ENCODE peak calls at places on chromosomes 5 and 9, in four cellular contexts. U is IMR-90, J is H9, H is mesenchymal stem cell. P is an unnamed sample.

GRCh38 chr9:86955554-86955953 is 8.2 kb upstream of the GAS1 start:
- DNase-seq in U (no peak), H (no peak), J (no peak), P (no peak)

GRCh38 chr9:93903886-93904648 is 51.1 kb downstream of the BARX1 start:
- DNase-seq in U (no peak), H (no peak), J (no peak), P (no peak)

GRCh38 chr5:143217065-143217803 is 186.3 kb downstream of the NR3C1 start:
- DNase-seq in U (peak), H (peak), J (no peak), P (no peak)

GRCh38 chr9:87620727-87621322 is 105.1 kb upstream of the CTSL start:
- DNase-seq in U (no peak), J (no peak), H (no peak), P (no peak)

GRCh38 chr5:55141945-55142690 is 17.9 kb upstream of the GPX8 start:
- DNase-seq in H (no peak), U (no peak), J (no peak), P (no peak)

GRCh38 chr9:130912932-130913598 is 16.5 kb upstream of the QRFP start:
- DNase-seq in U (peak), H (no peak), J (no peak), P (no peak)

GRCh38 chr9:112084334-112084733 is 90.8 kb downstream of the SUSD1 start:
- DNase-seq in U (peak), J (no peak), H (no peak), P (no peak)

GRCh38 chr9:133141833-133142594 is 21.0 kb upstream of the RALGDS start:
- DNase-seq in J (no peak), H (no peak), U (no peak), P (no peak)

GRCh38 chr5:175873090-175873454 is 1.7 kb downstream of the CPLX2 start:
- DNase-seq in J (peak), H (no peak), U (no peak), P (no peak)

GRCh38 chr5:55344392-55344992 is 36.7 kb downstream of the MTREX start:
- DNase-seq in H (peak), J (peak), U (peak), P (peak)

GRCh38 chr9:117136461-117136860 is 278.4 kb downstream of the ASTN2 start:
- DNase-seq in J (no peak), U (no peak), H (no peak), P (no peak)

GRCh38 chr5:39040875-39041274 is 33.3 kb downstream of the RICTOR start:
- DNase-seq in U (no peak), J (no peak), H (no peak), P (no peak)

GRCh38 chr5:173383711-173384110 is 55.5 kb upstream of the STC2 start:
- DNase-seq in J (no peak), U (peak), H (no peak), P (no peak)

GRCh38 chr5:19229210-19229835 is 758.7 kb downstream of the CDH18 start:
- DNase-seq in H (no peak), U (no peak), J (no peak), P (no peak)

GRCh38 chr5:143893638-143894037 is 81.7 kb downstream of the HMHB1 start:
- DNase-seq in H (no peak), J (no peak), U (no peak), P (no peak)

GRCh38 chr5:159581502-159582249 is 251.4 kb upstream of the IL12B start:
- DNase-seq in U (peak), H (peak), J (no peak), P (no peak)

GRCh38 chr5:78747703-78748359 is 99.3 kb upstream of the LHFPL2 start:
- DNase-seq in J (no peak), H (peak), U (peak), P (no peak)

DNA sequence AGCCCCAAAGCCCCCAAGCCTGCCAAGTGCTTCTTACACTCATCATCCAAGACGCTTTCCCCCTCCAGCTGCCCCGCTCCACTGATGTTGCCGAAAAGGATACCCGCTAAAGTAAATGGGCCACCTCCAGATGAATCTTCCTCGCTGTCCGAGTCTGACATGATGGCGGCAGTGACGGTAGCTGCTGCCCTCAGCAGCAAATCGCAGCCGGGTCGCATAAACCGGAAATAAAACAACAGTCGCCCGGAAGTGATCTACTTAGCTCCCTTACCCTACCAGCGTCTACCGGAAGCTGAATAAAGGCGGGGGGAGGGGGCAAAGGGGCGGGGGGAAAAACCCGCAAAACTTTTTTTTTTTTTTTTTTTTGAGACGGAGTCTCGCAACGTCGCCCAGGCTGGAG is at the start of gene TAF1L:
- DNase-seq in H (no peak), J (no peak), U (no peak), P (no peak)
- H3K14ac ChIP-seq in H (no peak), J (no peak), U (no peak), P (no peak)

GRCh38 chr9:124259273-124260078 is 1.7 kb downstream of the NEK6 start:
- DNase-seq in J (no peak), H (peak), U (peak), P (no peak)

GRCh38 chr9:124261787-124262595 is 4.2 kb downstream of the NEK6 start:
- DNase-seq in J (no peak), H (peak), U (no peak), P (no peak)

GRCh38 chr9:124262596-124263045 is 4.9 kb downstream of the NEK6 start:
- DNase-seq in J (no peak), H (peak), U (peak), P (peak)

GRCh38 chr9:124258765-124259272 is 1.1 kb downstream of the NEK6 start:
- DNase-seq in U (no peak), J (peak), H (peak), P (no peak)

GRCh38 chr9:124260769-124261603 is 3.2 kb downstream of the NEK6 start:
- DNase-seq in U (peak), J (no peak), H (peak), P (no peak)
- H3K14ac ChIP-seq in U (peak), J (no peak), H (no peak), P (no peak)

GRCh38 chr9:127684576-127684975 is 22.2 kb upstream of the CFAP157 start:
- DNase-seq in J (no peak), U (peak), H (peak), P (no peak)
- H3K14ac ChIP-seq in J (no peak), U (peak), H (no peak), P (no peak)

GRCh38 chr5:125411163-125412050 is 665.0 kb upstream of the ZNF608 start:
- DNase-seq in J (no peak), U (peak), H (peak), P (no peak)
- H3K14ac ChIP-seq in J (no peak), U (peak), H (no peak), P (no peak)